ENCODE peak calls at places on chromosomes 3 and 15, in six cellular contexts. N is GM12878, W is WTC11, C is HCT116, O is K562, E is HepG2. Z is an unnamed sample.

GRCh38 chr3:186782542-186783069 is 771 bp upstream of the EIF4A2 start:
- DNase-seq in W (no peak), O (no peak), N (no peak), E (peak; percentile 30), C (no peak), Z (no peak)

GRCh38 chr3:56251343-56251945 is 216.8 kb downstream of the ERC2 start:
- DNase-seq in C (peak; percentile 24), W (peak; percentile 25), E (peak; percentile 18), O (peak; percentile 26), N (peak; percentile 8), Z (no peak)

GRCh38 chr3:5618170-5618569 is 430.7 kb downstream of the EDEM1 start:
- DNase-seq in N (no peak), W (no peak), O (no peak), E (no peak), C (no peak), Z (no peak)

GRCh38 chr3:123409443-123410148 is 39.3 kb downstream of the ADCY5 start:
- DNase-seq in E (no peak), O (no peak), W (no peak), C (no peak), N (no peak), Z (no peak)

GRCh38 chr15:89138999-89139612 is 50.9 kb downstream of the ABHD2 start:
- DNase-seq in E (peak; percentile 47), N (no peak), O (no peak), C (no peak), W (no peak), Z (no peak)

GRCh38 chr3:52973806-52974205 is 72.1 kb downstream of the SFMBT1 start:
- DNase-seq in W (no peak), N (no peak), O (no peak), C (no peak), E (no peak), Z (no peak)

GRCh38 chr15:39624806-39625205 is 43.9 kb downstream of the THBS1 start:
- DNase-seq in O (no peak), C (no peak), W (no peak), N (peak; percentile 45), E (peak; percentile 50), Z (no peak)

GRCh38 chr3:155302476-155302875 is 9.0 kb upstream of the STRIT1 start:
- DNase-seq in E (no peak), C (no peak), W (no peak), O (no peak), N (no peak), Z (no peak)

GRCh38 chr3:177561769-177562360 is 364.6 kb upstream of the TBL1XR1 start:
- DNase-seq in E (no peak), N (no peak), W (no peak), O (no peak), C (no peak), Z (no peak)

GRCh38 chr15:54017911-54018310 is 39.7 kb downstream of the UNC13C start:
- DNase-seq in C (no peak), O (no peak), W (no peak), N (no peak), E (no peak), Z (no peak)

GRCh38 chr15:77533986-77534385 is 98.7 kb downstream of the LINGO1 start:
- DNase-seq in E (no peak), O (no peak), C (no peak), N (no peak), W (peak; percentile 19), Z (no peak)

GRCh38 chr3:65729973-65730372 is 308.7 kb downstream of the MAGI1 start:
- DNase-seq in N (no peak), O (no peak), E (no peak), W (no peak), C (no peak), Z (no peak)

GRCh38 chr3:132507657-132508056 is 89.4 kb upstream of the ACKR4 start:
- DNase-seq in C (no peak), W (no peak), N (no peak), O (no peak), E (no peak), Z (no peak)

GRCh38 chr3:48543271-48543866 is 13.2 kb downstream of the PFKFB4 start:
- DNase-seq in O (no peak), E (no peak), C (no peak), N (no peak), W (no peak), Z (no peak)

GRCh38 chr3:20905210-20905805 is 719.3 kb upstream of the SGO1 start:
- DNase-seq in N (no peak), W (no peak), E (no peak), O (peak; percentile 34), C (no peak), Z (no peak)

GRCh38 chr3:115348951-115349745 is 202.1 kb upstream of the ZBTB20 start:
- DNase-seq in O (no peak), N (no peak), W (no peak), E (no peak), C (no peak), Z (no peak)

GRCh38 chr15:95196176-95196915 is 965.0 kb downstream of the MCTP2 start:
- DNase-seq in N (no peak), W (no peak), O (no peak), C (no peak), E (no peak), Z (no peak)

GRCh38 chr3:59783468-59783988 is 733.7 kb upstream of the CFAP20DC start:
- DNase-seq in N (no peak), W (no peak), O (no peak), C (no peak), E (no peak), Z (no peak)

GRCh38 chr3:55246016-55246415 is 241.1 kb downstream of the WNT5A start:
- DNase-seq in C (no peak), W (no peak), N (no peak), O (no peak), E (no peak), Z (no peak)

GRCh38 chr3:55556622-55557531 is 69.8 kb upstream of the WNT5A start:
- DNase-seq in E (no peak), N (no peak), O (no peak), W (no peak), C (no peak), Z (no peak)

GRCh38 chr3:23431759-23432158 is 228.6 kb downstream of the UBE2E2 start:
- DNase-seq in N (no peak), C (no peak), O (no peak), W (no peak), E (no peak), Z (no peak)

GRCh38 chr15:77419050-77419835 is 661 bp downstream of the PEAK1 start:
- DNase-seq in O (peak; percentile 78), E (no peak), C (no peak), N (no peak), W (peak; percentile 60), Z (peak; percentile 64)

GRCh38 chr3:38163117-38163870 is 2.0 kb upstream of the OXSR1 start:
- DNase-seq in N (no peak), C (no peak), E (peak; percentile 41), O (peak; percentile 37), W (no peak), Z (no peak)

GRCh38 chr3:52393131-52393807 is 51.6 kb downstream of the SEMA3G start:
- DNase-seq in O (no peak), W (no peak), C (no peak), E (no peak), N (no peak), Z (no peak)

DNA sequence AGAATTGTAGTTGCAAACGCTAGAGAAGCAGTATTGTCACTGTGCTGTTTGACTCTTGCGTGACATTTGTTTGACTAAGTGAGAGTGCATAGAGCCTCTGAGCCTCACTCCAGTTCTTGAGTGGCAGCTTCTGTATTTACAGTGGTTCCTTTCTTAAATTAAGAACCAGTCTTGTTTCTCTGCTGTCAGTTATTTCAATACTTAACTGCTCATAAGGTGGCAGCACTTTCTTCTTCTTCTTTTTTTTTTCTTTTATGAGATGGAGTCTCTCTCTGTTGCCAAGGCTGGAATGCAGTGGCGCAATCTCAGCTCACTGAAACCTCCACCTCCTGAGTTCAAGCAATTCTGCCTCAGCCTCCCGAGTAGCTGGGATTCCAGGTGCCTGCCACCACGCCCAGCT is 372.1 kb downstream of the LPP start:
- DNase-seq in C (no peak), N (no peak), W (no peak), O (no peak), E (peak; percentile 17), Z (no peak)
- TF ChIP-seq ATF3 in C (no peak), N (no peak), W (no peak), O (no peak), E (no peak), Z (no peak)

GRCh38 chr15:82649226-82649999 is 2.2 kb upstream of the CPEB1 start:
- DNase-seq in C (no peak), W (no peak), O (no peak), N (peak; percentile 33), E (no peak), Z (no peak)

GRCh38 chr15:82646250-82647044 is 716 bp downstream of the CPEB1 start:
- DNase-seq in E (no peak), N (no peak), C (no peak), W (peak; percentile 62), O (peak; percentile 57), Z (no peak)

GRCh38 chr15:82647045-82647834 is at the start of gene CPEB1:
- DNase-seq in W (peak; percentile 49), E (no peak), O (peak; percentile 92), C (no peak), N (no peak), Z (no peak)

GRCh38 chr15:82648257-82649103 is 1.3 kb upstream of the CPEB1 start:
- DNase-seq in C (no peak), E (no peak), O (no peak), N (no peak), W (peak; percentile 58), Z (no peak)

GRCh38 chr15:82647835-82648256 is 683 bp upstream of the CPEB1 start:
- DNase-seq in W (peak; percentile 68), N (no peak), E (no peak), C (no peak), O (peak; percentile 92), Z (no peak)
- TF ChIP-seq ATF3 in W (no peak), N (no peak), E (no peak), C (no peak), O (no peak), Z (no peak)

GRCh38 chr15:63082366-63082765 is 39.3 kb upstream of the LACTB start:
- DNase-seq in C (no peak), O (no peak), N (no peak), W (no peak), E (peak; percentile 36), Z (no peak)
- TF ChIP-seq ATF3 in C (no peak), O (no peak), N (no peak), W (no peak), E (no peak), Z (no peak)

DNA sequence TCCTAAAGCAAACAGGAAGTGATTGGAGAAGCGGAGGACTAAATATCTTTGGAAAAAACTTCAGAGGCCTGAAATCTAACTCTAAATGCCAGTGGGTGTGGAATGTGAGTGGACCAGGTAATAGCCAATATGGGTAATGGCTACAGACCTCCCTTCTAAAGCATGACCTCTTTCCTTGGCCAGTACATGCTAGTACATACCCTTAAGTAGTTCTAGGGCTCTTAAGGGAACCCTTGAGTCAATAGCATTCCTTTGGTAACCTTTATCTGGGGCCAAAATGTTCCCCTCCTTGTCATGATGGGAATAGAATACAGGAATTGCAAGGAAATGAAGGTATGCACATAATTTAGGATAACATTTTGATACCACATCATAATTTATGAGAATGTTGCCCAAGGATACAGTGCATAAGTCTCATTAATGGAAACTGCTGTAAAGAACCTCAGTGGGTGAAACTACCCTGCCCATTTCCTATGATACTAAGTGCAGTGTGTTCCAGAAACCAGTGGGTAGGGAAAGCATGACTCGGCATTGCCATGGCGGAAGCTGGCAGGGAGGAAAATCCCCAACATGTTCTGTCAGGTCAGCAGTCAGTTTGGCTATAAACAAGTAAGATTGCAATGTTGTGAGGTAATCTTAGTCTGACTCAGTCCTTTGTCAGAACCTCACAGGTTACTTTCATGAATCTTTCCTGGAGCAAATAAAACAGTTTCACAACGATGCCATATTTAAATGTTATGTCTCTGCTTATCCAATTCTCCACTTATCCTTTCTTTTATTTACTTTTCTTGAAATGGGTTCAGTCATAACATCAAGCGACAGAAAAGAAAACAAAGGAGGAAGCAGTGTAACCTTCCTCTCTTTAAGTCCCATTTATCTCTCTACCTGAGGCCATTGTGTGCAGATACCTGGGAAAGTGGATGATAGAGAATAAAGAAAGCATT is 23.5 kb upstream of the RAP2B start:
- DNase-seq in O (no peak), W (no peak), C (peak; percentile 90), E (peak; percentile 97), N (peak; percentile 89), Z (no peak)
- TF ChIP-seq ATF3 in O (no peak), W (no peak), C (peak; percentile 90), E (peak; percentile 82), N (no peak), Z (no peak)